ENCODE peak calls at places on chromosome 9, in six cellular contexts. One of them, this sample, is unnamed.
A peak's percentile ranks its signal among the peaks of the same experiment; 100 is the strongest.

GRCh38 chr9:127626752-127627493 is 14.8 kb downstream of the STXBP1 start:
- DNase-seq in ascending aorta: no peak
- DNase-seq in T-helper 17 cell: no peak
- DNase-seq in AG10803: no peak
- DNase-seq in GM04503: no peak
- DNase-seq in heart right ventricle: no peak
- DNase-seq in this sample: no peak

GRCh38 chr9:107755267-107755666 is 265.7 kb upstream of the KLF4 start:
- DNase-seq in T-helper 17 cell: no peak
- DNase-seq in ascending aorta: peak; percentile 65
- DNase-seq in AG10803: peak; percentile 75
- DNase-seq in GM04503: peak; percentile 48
- DNase-seq in heart right ventricle: no peak
- DNase-seq in this sample: no peak

GRCh38 chr9:76354221-76354620 is 40.0 kb downstream of the RFK start:
- DNase-seq in T-helper 17 cell: no peak
- DNase-seq in heart right ventricle: no peak
- DNase-seq in ascending aorta: no peak
- DNase-seq in GM04503: no peak
- DNase-seq in AG10803: no peak
- DNase-seq in this sample: no peak

GRCh38 chr9:106868565-106868964 is 5.6 kb downstream of the ZNF462 start:
- DNase-seq in ascending aorta: no peak
- DNase-seq in T-helper 17 cell: no peak
- DNase-seq in GM04503: no peak
- DNase-seq in AG10803: no peak
- DNase-seq in heart right ventricle: no peak
- DNase-seq in this sample: peak; percentile 18

GRCh38 chr9:95595780-95596179 is 79.0 kb upstream of the PTCH1 start:
- DNase-seq in AG10803: no peak
- DNase-seq in ascending aorta: no peak
- DNase-seq in T-helper 17 cell: no peak
- DNase-seq in GM04503: no peak
- DNase-seq in heart right ventricle: no peak
- DNase-seq in this sample: no peak

GRCh38 chr9:76472925-76473324 is 13.9 kb downstream of the GCNT1 start:
- DNase-seq in heart right ventricle: no peak
- DNase-seq in GM04503: no peak
- DNase-seq in ascending aorta: no peak
- DNase-seq in T-helper 17 cell: no peak
- DNase-seq in AG10803: peak; percentile 15
- DNase-seq in this sample: no peak

GRCh38 chr9:35656340-35656739 is 1.5 kb downstream of the RMRP start:
- DNase-seq in ascending aorta: no peak
- DNase-seq in AG10803: no peak
- DNase-seq in heart right ventricle: no peak
- DNase-seq in T-helper 17 cell: no peak
- DNase-seq in GM04503: no peak
- DNase-seq in this sample: no peak

GRCh38 chr9:83231039-83231438 is 168.1 kb upstream of the RASEF start:
- DNase-seq in ascending aorta: no peak
- DNase-seq in AG10803: peak; percentile 51
- DNase-seq in GM04503: no peak
- DNase-seq in T-helper 17 cell: no peak
- DNase-seq in heart right ventricle: no peak
- DNase-seq in this sample: no peak

GRCh38 chr9:98146101-98146991 is 27.3 kb upstream of the TRIM14 start:
- DNase-seq in ascending aorta: no peak
- DNase-seq in GM04503: peak; percentile 17
- DNase-seq in heart right ventricle: no peak
- DNase-seq in AG10803: peak; percentile 51
- DNase-seq in T-helper 17 cell: no peak
- DNase-seq in this sample: no peak

GRCh38 chr9:125066839-125067619 is 76.3 kb downstream of the SCAI start:
- DNase-seq in T-helper 17 cell: no peak
- DNase-seq in AG10803: peak; percentile 58
- DNase-seq in heart right ventricle: no peak
- DNase-seq in GM04503: peak; percentile 17
- DNase-seq in ascending aorta: no peak
- DNase-seq in this sample: peak; percentile 12

This sample was measured in tibial nerve.